ENCODE peak calls at places on chromosomes 6 and 20, in six cellular contexts. I is NCI-H226, B is choroid plexus epithelial cell, T is amygdala, N is NCI-H1105 treated with DMSO at 0.1 percent for 48 hours, W is non-pigmented ciliary epithelial cell. F is an unnamed sample.

GRCh38 chr6:14017626-14018475 is 93.1 kb downstream of the RNF182 start:
- DNase-seq in W (no peak), I (no peak), B (no peak), T (no peak), N (no peak), F (no peak)

GRCh38 chr6:96812077-96812703 is 25.1 kb downstream of the GPR63 start:
- DNase-seq in I (no peak), T (no peak), N (no peak), B (peak), W (no peak), F (no peak)

GRCh38 chr6:393391-394221 is 2.1 kb downstream of the IRF4 start:
- DNase-seq in I (no peak), B (no peak), T (no peak), N (no peak), W (no peak), F (no peak)

GRCh38 chr20:4266183-4266582 is 250.8 kb upstream of the RNF24 start:
- DNase-seq in W (no peak), B (no peak), I (no peak), T (no peak), N (no peak), F (no peak)

GRCh38 chr6:137729866-137730629 is 137.0 kb upstream of the TNFAIP3 start:
- DNase-seq in I (peak), B (peak), W (no peak), N (no peak), T (no peak), F (no peak)

GRCh38 chr6:108675226-108676160 is 114.8 kb downstream of the FOXO3 start:
- DNase-seq in B (no peak), N (no peak), I (no peak), T (no peak), W (no peak), F (no peak)

GRCh38 chr6:16762265-16762546 is 946 bp upstream of the ATXN1 start:
- DNase-seq in W (no peak), I (no peak), N (peak), T (peak), B (no peak), F (no peak)

GRCh38 chr6:31575952-31576684 is 753 bp downstream of the TNF start:
- DNase-seq in T (no peak), N (no peak), B (no peak), W (no peak), I (no peak), F (no peak)

GRCh38 chr6:90896165-90896549 is 309.3 kb upstream of the MAP3K7 start:
- DNase-seq in B (no peak), W (no peak), N (no peak), T (no peak), I (no peak), F (no peak)

GRCh38 chr6:111707773-111708172 is 102.1 kb upstream of the TRAF3IP2 start:
- DNase-seq in N (no peak), B (no peak), W (no peak), T (no peak), I (no peak), F (no peak)

GRCh38 chr6:11343963-11344714 is 111.7 kb upstream of the NEDD9 start:
- DNase-seq in I (peak), W (no peak), T (no peak), N (no peak), B (no peak), F (no peak)

GRCh38 chr6:154690857-154691256 is 42.4 kb upstream of the SCAF8 start:
- DNase-seq in B (no peak), I (no peak), W (no peak), N (no peak), T (no peak), F (no peak)

GRCh38 chr6:158376650-158377081 is 64.4 kb downstream of the TULP4 start:
- DNase-seq in B (no peak), T (no peak), N (no peak), I (no peak), W (no peak), F (peak)

GRCh38 chr20:2387180-2387577 is 6.5 kb downstream of the TGM6 start:
- DNase-seq in N (peak), T (no peak), I (peak), B (peak), W (no peak), F (no peak)

GRCh38 chr20:25173321-25173720 is 22.2 kb upstream of the ENTPD6 start:
- DNase-seq in B (no peak), N (no peak), T (no peak), W (no peak), I (no peak), F (no peak)

GRCh38 chr6:16723833-16724232 is 37.4 kb downstream of the ATXN1 start:
- DNase-seq in W (peak), I (peak), N (no peak), B (peak), T (no peak), F (no peak)

GRCh38 chr6:38843798-38844197 is 128.7 kb downstream of the DNAH8 start:
- DNase-seq in N (no peak), B (no peak), I (no peak), W (no peak), T (no peak), F (no peak)

GRCh38 chr6:2956930-2957329 is 14.4 kb downstream of the SERPINB6 start:
- DNase-seq in T (no peak), I (no peak), B (no peak), W (no peak), N (no peak), F (no peak)

GRCh38 chr6:139370707-139371345 is 3.6 kb downstream of the CITED2 start:
- DNase-seq in T (no peak), B (no peak), W (no peak), N (no peak), I (no peak), F (no peak)

GRCh38 chr20:45752747-45753146 is 30.6 kb downstream of the SPINT4 start:
- DNase-seq in B (no peak), T (no peak), W (peak), N (no peak), I (no peak), F (no peak)

GRCh38 chr20:46438156-46438750 is 31.8 kb upstream of the ELMO2 start:
- DNase-seq in T (peak), W (no peak), I (peak), B (peak), N (peak), F (peak)

GRCh38 chr20:62949887-62950286 is 2.6 kb upstream of the SLC17A9 start:
- DNase-seq in I (no peak), N (no peak), W (no peak), B (no peak), T (no peak), F (no peak)

GRCh38 chr20:3788685-3789155 is 2.2 kb upstream of the CENPB start:
- DNase-seq in N (no peak), T (no peak), I (no peak), W (no peak), B (no peak), F (no peak)

GRCh38 chr20:10536531-10536930 is 101.4 kb downstream of the SLX4IP start:
- DNase-seq in B (peak), T (no peak), N (peak), W (no peak), I (no peak), F (no peak)

GRCh38 chr6:33323623-33323948 is 6.0 kb upstream of the ZBTB22 start:
- DNase-seq in T (no peak), W (no peak), N (no peak), B (no peak), I (no peak), F (no peak)

GRCh38 chr6:118812972-118813371 is 81.0 kb upstream of the ASF1A start:
- DNase-seq in T (no peak), N (no peak), I (peak), B (no peak), W (peak), F (no peak)

GRCh38 chr6:157885211-157885788 is 62.3 kb downstream of the SNX9 start:
- DNase-seq in B (peak), T (no peak), I (no peak), N (no peak), W (no peak), F (no peak)

GRCh38 chr6:150005761-150006651 is 19.3 kb downstream of the RAET1L start:
- DNase-seq in N (no peak), T (no peak), B (no peak), W (no peak), I (no peak), F (no peak)